ENCODE peak calls at places on chromosomes 7 and 10, in seven cellular contexts. G is fibroblast of mammary gland, F is posterior vena cava, C is Right ventricle myocardium superior, K is anterior cingulate cortex, M is stomach, D is mesothelial cell of epicardium. Z is an unnamed sample.

GRCh38 chr10:117464176-117464575 is 78.4 kb upstream of the EMX2 start:
- DNase-seq in G (no peak), F (no peak), C (no peak), K (no peak), M (no peak), D (no peak), Z (no peak)

GRCh38 chr10:35335718-35336083 is 608 bp upstream of the CCNY start:
- DNase-seq in G (peak), F (no peak), C (peak), K (no peak), M (no peak), D (no peak), Z (no peak)

GRCh38 chr10:68233045-68233444 is 1.1 kb upstream of the ATOH7 start:
- DNase-seq in G (no peak), F (no peak), C (no peak), K (no peak), M (no peak), D (no peak), Z (no peak)

GRCh38 chr7:90825779-90826178 is 229.7 kb downstream of the CDK14 start:
- DNase-seq in G (peak), F (no peak), C (no peak), K (no peak), M (no peak), D (no peak), Z (no peak)

GRCh38 chr10:119006451-119007210 is 22.9 kb upstream of the NANOS1 start:
- DNase-seq in G (peak), F (peak), C (no peak), K (peak), M (peak), D (no peak), Z (peak)

GRCh38 chr7:131231381-131232220 is 96.1 kb upstream of the MKLN1 start:
- DNase-seq in G (peak), F (no peak), C (peak), K (no peak), M (peak), D (no peak), Z (no peak)

GRCh38 chr7:158603773-158604755 is 16.4 kb upstream of the PTPRN2 start:
- DNase-seq in G (no peak), F (no peak), C (no peak), K (no peak), M (no peak), D (no peak), Z (no peak)

GRCh38 chr7:129635300-129636029 is 23.9 kb downstream of the NRF1 start:
- DNase-seq in G (peak), F (no peak), C (peak), K (peak), M (peak), D (no peak), Z (peak)

GRCh38 chr7:24334627-24335026 is 50.6 kb downstream of the NPY start:
- DNase-seq in G (no peak), F (no peak), C (no peak), K (no peak), M (no peak), D (no peak), Z (no peak)

GRCh38 chr7:37000514-37000913 is 276.2 kb upstream of the AOAH start:
- DNase-seq in G (no peak), F (no peak), C (no peak), K (no peak), M (no peak), D (no peak), Z (no peak)

GRCh38 chr7:26153246-26153822 is 1.3 kb downstream of the NFE2L3 start:
- DNase-seq in G (no peak), F (no peak), C (no peak), K (no peak), M (no peak), D (no peak), Z (no peak)

GRCh38 chr7:130178251-130178650 is 27.0 kb downstream of the TMEM209 start:
- DNase-seq in G (no peak), F (no peak), C (no peak), K (no peak), M (no peak), D (no peak), Z (no peak)

GRCh38 chr7:17368856-17369520 is 70.5 kb downstream of the AHR start:
- DNase-seq in G (peak), F (no peak), C (no peak), K (no peak), M (no peak), D (no peak), Z (no peak)

GRCh38 chr10:97230146-97230545 is 44.4 kb upstream of the SLIT1 start:
- DNase-seq in G (peak), F (no peak), C (no peak), K (no peak), M (no peak), D (no peak), Z (no peak)

GRCh38 chr7:10637991-10638390 is 335.7 kb upstream of the PHF14 start:
- DNase-seq in G (no peak), F (no peak), C (no peak), K (no peak), M (no peak), D (no peak), Z (no peak)

GRCh38 chr7:153193144-153193595 is 433.6 kb downstream of the ACTR3B start:
- DNase-seq in G (no peak), F (no peak), C (no peak), K (peak), M (no peak), D (no peak), Z (no peak)